ENCODE peak calls at places on chromosomes 16 and 17, in four cellular contexts. H, C, G and N are unnamed samples.

GRCh38 chr16:82580293-82580900 is 46.4 kb upstream of the CDH13 start:
- DNase-seq in H (peak; percentile 55), C (peak; percentile 36), G (peak; percentile 46), N (peak; percentile 33)

GRCh38 chr17:66431910-66432309 is 129.5 kb downstream of the PRKCA start:
- DNase-seq in H (no peak), C (no peak), G (no peak), N (no peak)

GRCh38 chr17:2387086-2388019 is 13.5 kb downstream of the MNT start:
- DNase-seq in H (no peak), C (no peak), G (no peak), N (no peak)

GRCh38 chr16:4392382-4393242 is 21.0 kb downstream of the VASN start:
- DNase-seq in H (no peak), C (peak; percentile 32), G (peak; percentile 40), N (no peak)

GRCh38 chr17:850828-851759 is 68.9 kb downstream of the MRM3 start:
- DNase-seq in H (no peak), C (no peak), G (peak; percentile 72), N (no peak)

GRCh38 chr17:8913091-8913490 is 45.6 kb upstream of the PIK3R6 start:
- DNase-seq in H (no peak), C (no peak), G (no peak), N (no peak)

GRCh38 chr16:11794447-11794846 is 2.6 kb downstream of the ZC3H7A start:
- DNase-seq in H (no peak), C (no peak), G (no peak), N (no peak)

GRCh38 chr17:54876656-54877195 is 23.9 kb upstream of the TOM1L1 start:
- DNase-seq in H (no peak), C (no peak), G (no peak), N (no peak)

GRCh38 chr16:88599092-88599733 is 29.0 kb downstream of the ZC3H18 start:
- DNase-seq in H (no peak), C (no peak), G (no peak), N (no peak)

GRCh38 chr16:69110406-69110805 is 5.0 kb downstream of the HAS3 start:
- DNase-seq in H (peak; percentile 65), C (no peak), G (no peak), N (no peak)

GRCh38 chr16:8867483-8868271 is 1.1 kb downstream of the CARHSP1 start:
- DNase-seq in H (no peak), C (peak; percentile 13), G (peak; percentile 75), N (peak; percentile 51)

GRCh38 chr17:74840989-74841666 is 18.6 kb downstream of the GRIN2C start:
- DNase-seq in H (no peak), C (no peak), G (peak; percentile 77), N (no peak)

GRCh38 chr17:68794636-68795503 is 160.3 kb downstream of the ABCA8 start:
- DNase-seq in H (no peak), C (no peak), G (no peak), N (no peak)

GRCh38 chr17:77666881-77667395 is 291.6 kb upstream of the TNRC6C start:
- DNase-seq in H (no peak), C (no peak), G (no peak), N (no peak)

GRCh38 chr17:57999496-58000017 is 7.5 kb downstream of the SRSF1 start:
- DNase-seq in H (peak; percentile 40), C (peak; percentile 70), G (peak; percentile 65), N (peak; percentile 80)

GRCh38 chr16:50309527-50310307 is 43.4 kb downstream of the ADCY7 start:
- DNase-seq in H (peak; percentile 29), C (no peak), G (no peak), N (no peak)

GRCh38 chr17:31310260-31310659 is 3.6 kb downstream of the EVI2B start:
- DNase-seq in H (no peak), C (no peak), G (no peak), N (no peak)

GRCh38 chr16:27445502-27446175 is 43.7 kb downstream of the IL21R start:
- DNase-seq in H (no peak), C (no peak), G (no peak), N (no peak)

GRCh38 chr17:61584866-61585265 is 6.2 kb downstream of the NACA2 start:
- DNase-seq in H (no peak), C (no peak), G (no peak), N (no peak)

GRCh38 chr17:2173005-2173404 is 118.1 kb downstream of the HIC1 start:
- DNase-seq in H (no peak), C (no peak), G (no peak), N (no peak)